ENCODE peak calls at places on chromosomes 13 and 19, in ten cellular contexts. U, O, E, Z, A, M, V, G, K and Y are unnamed samples. For H3K4me1 and H3K36me3, the result is how much of the 10 kb centered on the place peaks cover.

GRCh38 chr13:79837741-79838450 is 356.9 kb downstream of the NDFIP2 start:
- DNase-seq in U (no peak), O (no peak), E (no peak), Z (no peak), A (no peak), M (peak), V (no peak), G (no peak), K (no peak), Y (no peak)

GRCh38 chr19:48702701-48703100 is 6.9 kb downstream of the FUT2 start:
- DNase-seq in U (no peak), O (no peak), E (no peak), Z (no peak), A (no peak), M (no peak), V (no peak), G (no peak), K (no peak), Y (no peak)

GRCh38 chr13:113989585-113990300 is 15.9 kb upstream of the C13orf46 start:
- DNase-seq in U (no peak), O (no peak), E (no peak), Z (no peak), A (no peak), M (no peak), V (no peak), G (peak), K (no peak), Y (peak)

GRCh38 chr19:5293607-5294089 is 47.0 kb downstream of the PTPRS start:
- DNase-seq in U (peak), O (no peak), E (no peak), Z (peak), A (no peak), M (peak), V (no peak), G (peak), K (no peak), Y (no peak)

GRCh38 chr13:76846363-76846762 is 39.8 kb downstream of the KCTD12 start:
- DNase-seq in U (no peak), O (no peak), E (no peak), Z (no peak), A (no peak), M (no peak), V (no peak), G (no peak), K (no peak), Y (no peak)

GRCh38 chr13:77698211-77699058 is 948 bp downstream of the SLAIN1 start:
- DNase-seq in U (peak), O (peak), E (peak), Z (peak), A (peak), M (no peak), V (peak), G (peak), K (peak), Y (no peak)

GRCh38 chr19:53019684-53020083 is 6.0 kb downstream of the ERVV-1 start:
- DNase-seq in U (no peak), O (no peak), E (peak), Z (no peak), A (peak), M (no peak), V (peak), G (peak), K (no peak), Y (no peak)

GRCh38 chr13:21175656-21176194 is 627 bp downstream of the SKA3 start:
- DNase-seq in U (no peak), O (no peak), E (peak), Z (no peak), A (no peak), M (peak), V (no peak), G (no peak), K (no peak), Y (no peak)

GRCh38 chr19:51531349-51532315 is at the start of gene SIGLEC6:
- DNase-seq in U (no peak), O (peak), E (peak), Z (no peak), A (peak), M (no peak), V (peak), G (peak), K (no peak), Y (no peak)

GRCh38 chr13:80388506-80388905 is 47.6 kb upstream of the SPRY2 start:
- DNase-seq in U (no peak), O (no peak), E (no peak), Z (no peak), A (no peak), M (no peak), V (no peak), G (no peak), K (no peak), Y (no peak)

GRCh38 chr13:24159921-24160324 is 597 bp upstream of the SPATA13 start:
- DNase-seq in U (no peak), O (no peak), E (no peak), Z (no peak), A (no peak), M (no peak), V (no peak), G (no peak), K (no peak), Y (no peak)
- H3K4me3 ChIP-seq in U (peak), O (peak), E (peak), Z (no peak), A (no peak), M (peak), V (peak), G (no peak), K (peak), Y (peak)

GRCh38 chr13:51825165-51825592 is 19.8 kb downstream of the TMEM272 start:
- DNase-seq in U (no peak), O (no peak), E (peak), Z (no peak), A (peak), M (peak), V (no peak), G (no peak), K (peak), Y (no peak)

GRCh38 chr13:51821666-51822065 is 17.7 kb upstream of the DHRS12 start:
- DNase-seq in U (no peak), O (no peak), E (peak), Z (no peak), A (peak), M (no peak), V (no peak), G (no peak), K (peak), Y (no peak)

GRCh38 chr13:51823861-51824260 is 19.9 kb upstream of the DHRS12 start:
- DNase-seq in U (no peak), O (no peak), E (no peak), Z (no peak), A (no peak), M (no peak), V (no peak), G (no peak), K (no peak), Y (no peak)

GRCh38 chr13:51822106-51822840 is 18.3 kb upstream of the DHRS12 start:
- DNase-seq in U (no peak), O (no peak), E (no peak), Z (no peak), A (peak), M (no peak), V (no peak), G (no peak), K (peak), Y (no peak)

DNA sequence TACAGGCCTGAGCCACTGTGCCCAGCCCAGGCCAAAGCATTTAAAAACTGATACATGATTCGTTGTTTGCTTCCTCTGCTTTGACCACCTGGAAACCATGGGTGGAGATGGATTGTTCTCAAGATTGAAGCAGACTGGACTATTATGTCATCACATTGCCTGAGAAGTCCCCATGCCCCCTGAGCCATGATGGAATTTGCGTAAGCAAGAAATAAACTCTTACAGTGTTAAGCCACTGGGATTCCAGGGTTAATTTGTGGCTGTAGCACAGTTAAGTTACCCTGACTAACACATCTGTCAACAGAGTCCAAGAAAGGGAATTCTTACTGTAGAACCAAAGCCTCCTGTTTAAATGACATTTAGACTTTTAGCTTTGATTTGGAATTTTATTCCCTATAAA is 19.4 kb upstream of the DHRS12 start:
- DNase-seq in U (no peak), O (no peak), E (no peak), Z (no peak), A (no peak), M (peak), V (no peak), G (no peak), K (no peak), Y (no peak)
- H3K4me1 ChIP-seq in U (under half), O (under half), E (half or more), Z (under half), A (half or more), M (under half), V (under half), G (under half), K (half or more), Y (under half)

GRCh38 chr19:33712268-33712667 is 84.4 kb upstream of the KCTD15 start:
- DNase-seq in U (no peak), O (no peak), E (no peak), Z (no peak), A (no peak), M (no peak), V (no peak), G (no peak), K (no peak), Y (no peak)
- H3K36me3 ChIP-seq in U (under half), O (under half), E (under half), Z (under half), A (under half), M (under half), V (under half), G (under half), K (under half), Y (under half)

GRCh38 chr13:33284016-33284415 is 1.5 kb downstream of the STARD13 start:
- DNase-seq in U (no peak), O (no peak), E (no peak), Z (no peak), A (no peak), M (peak), V (no peak), G (no peak), K (no peak), Y (no peak)
- H3K4me3 ChIP-seq in U (no peak), O (peak), E (no peak), Z (no peak), A (no peak), M (peak), V (peak), G (no peak), K (no peak), Y (peak)

DNA sequence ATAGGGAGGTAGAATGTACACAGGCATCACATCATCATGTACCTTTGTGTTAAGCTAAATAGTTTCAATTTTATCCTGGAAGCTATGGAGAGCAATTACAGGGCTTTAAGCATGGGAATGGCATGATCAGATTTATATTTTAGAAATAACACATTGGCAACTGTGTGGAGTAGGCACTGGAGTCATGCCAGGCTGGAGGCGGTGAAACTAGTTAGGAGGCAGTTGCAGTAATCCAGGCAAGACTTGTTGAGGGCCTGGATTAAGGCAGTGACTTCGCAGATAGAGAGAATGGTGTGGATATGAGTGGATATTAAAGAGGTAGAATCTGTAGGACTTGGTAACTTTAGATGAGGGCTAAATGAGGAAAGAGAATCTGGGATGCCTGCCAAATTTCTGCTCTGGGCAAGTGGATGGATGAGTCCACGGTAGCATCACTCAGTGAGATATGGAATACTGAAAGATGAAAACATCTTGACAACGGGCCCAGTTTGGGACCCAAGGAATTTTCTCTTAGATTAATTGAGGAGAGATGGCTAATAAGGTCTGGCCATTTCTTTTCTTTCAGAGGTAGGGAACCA is 506.2 kb downstream of the FGF9 start:
- DNase-seq in U (no peak), O (no peak), E (no peak), Z (no peak), A (no peak), M (no peak), V (no peak), G (no peak), K (no peak), Y (no peak)
- H3K4me1 ChIP-seq in U (under half), O (under half), E (under half), Z (under half), A (under half), M (under half), V (under half), G (under half), K (under half), Y (under half)

GRCh38 chr19:43741075-43741840 is 13.5 kb downstream of the SMG9 start:
- DNase-seq in U (no peak), O (no peak), E (no peak), Z (no peak), A (no peak), M (no peak), V (no peak), G (no peak), K (no peak), Y (no peak)
- H3K36me3 ChIP-seq in U (half or more), O (under half), E (half or more), Z (half or more), A (half or more), M (under half), V (under half), G (under half), K (half or more), Y (half or more)